ENCODE peak calls at places on chromosomes 3 and 15, in eight cellular contexts. One of them, this sample, is unnamed.
A peak's percentile ranks its signal among the peaks of the same experiment; 100 is the strongest.

GRCh38 chr3:51510996-51511395 is 11.2 kb upstream of the DCAF1 start:
- DNase-seq in C1 segment of cervical spinal cord: no peak
- DNase-seq in fibroblast of the aortic adventitia: no peak
- DNase-seq in iPS-NIHi11: no peak
- DNase-seq in mammary epithelial cell: no peak
- DNase-seq in AG20443: no peak
- DNase-seq in fibroblast of lung: no peak
- DNase-seq in HFF-Myc: no peak
- DNase-seq in this sample: no peak

GRCh38 chr3:45981321-45982038 is 14.1 kb downstream of the FYCO1 start:
- DNase-seq in C1 segment of cervical spinal cord: no peak
- DNase-seq in fibroblast of the aortic adventitia: peak; percentile 63
- DNase-seq in iPS-NIHi11: no peak
- DNase-seq in mammary epithelial cell: no peak
- DNase-seq in AG20443: no peak
- DNase-seq in fibroblast of lung: peak; percentile 25
- DNase-seq in HFF-Myc: no peak
- DNase-seq in this sample: no peak

GRCh38 chr3:65855370-65856100 is 183.2 kb downstream of the MAGI1 start:
- DNase-seq in C1 segment of cervical spinal cord: no peak
- DNase-seq in fibroblast of the aortic adventitia: peak; percentile 37
- DNase-seq in iPS-NIHi11: no peak
- DNase-seq in mammary epithelial cell: no peak
- DNase-seq in AG20443: peak; percentile 79
- DNase-seq in fibroblast of lung: peak; percentile 34
- DNase-seq in HFF-Myc: no peak
- DNase-seq in this sample: no peak

GRCh38 chr3:170132335-170132734 is 49.2 kb downstream of the PHC3 start:
- DNase-seq in C1 segment of cervical spinal cord: no peak
- DNase-seq in fibroblast of the aortic adventitia: no peak
- DNase-seq in iPS-NIHi11: no peak
- DNase-seq in mammary epithelial cell: no peak
- DNase-seq in AG20443: no peak
- DNase-seq in fibroblast of lung: peak; percentile 42
- DNase-seq in HFF-Myc: no peak
- DNase-seq in this sample: no peak

GRCh38 chr3:188832961-188833615 is 338.7 kb upstream of the TPRG1 start:
- DNase-seq in C1 segment of cervical spinal cord: no peak
- DNase-seq in fibroblast of the aortic adventitia: peak; percentile 3
- DNase-seq in iPS-NIHi11: no peak
- DNase-seq in mammary epithelial cell: peak; percentile 84
- DNase-seq in AG20443: no peak
- DNase-seq in fibroblast of lung: peak; percentile 33
- DNase-seq in HFF-Myc: no peak
- DNase-seq in this sample: no peak

GRCh38 chr3:25574172-25574765 is 90.4 kb downstream of the TOP2B start:
- DNase-seq in C1 segment of cervical spinal cord: no peak
- DNase-seq in fibroblast of the aortic adventitia: no peak
- DNase-seq in iPS-NIHi11: no peak
- DNase-seq in mammary epithelial cell: no peak
- DNase-seq in AG20443: no peak
- DNase-seq in fibroblast of lung: no peak
- DNase-seq in HFF-Myc: no peak
- DNase-seq in this sample: no peak

GRCh38 chr15:66730168-66731014 is 28.4 kb downstream of the SMAD6 start:
- DNase-seq in C1 segment of cervical spinal cord: peak; percentile 13
- DNase-seq in fibroblast of the aortic adventitia: peak; percentile 55
- DNase-seq in iPS-NIHi11: no peak
- DNase-seq in mammary epithelial cell: peak; percentile 21
- DNase-seq in AG20443: peak; percentile 72
- DNase-seq in fibroblast of lung: no peak
- DNase-seq in HFF-Myc: no peak
- DNase-seq in this sample: no peak

GRCh38 chr3:172622916-172623700 is 87.8 kb downstream of the NCEH1 start:
- DNase-seq in C1 segment of cervical spinal cord: no peak
- DNase-seq in fibroblast of the aortic adventitia: peak; percentile 77
- DNase-seq in iPS-NIHi11: peak; percentile 38
- DNase-seq in mammary epithelial cell: peak; percentile 66
- DNase-seq in AG20443: peak; percentile 38
- DNase-seq in fibroblast of lung: peak; percentile 58
- DNase-seq in HFF-Myc: no peak
- DNase-seq in this sample: no peak

GRCh38 chr3:172591876-172592771 is 68.9 kb upstream of the TNFSF10 start:
- DNase-seq in C1 segment of cervical spinal cord: peak; percentile 33
- DNase-seq in fibroblast of the aortic adventitia: no peak
- DNase-seq in iPS-NIHi11: no peak
- DNase-seq in mammary epithelial cell: no peak
- DNase-seq in AG20443: no peak
- DNase-seq in fibroblast of lung: no peak
- DNase-seq in HFF-Myc: no peak
- DNase-seq in this sample: no peak

GRCh38 chr3:9649791-9650521 is 651 bp downstream of the MTMR14 start:
- DNase-seq in C1 segment of cervical spinal cord: no peak
- DNase-seq in fibroblast of the aortic adventitia: no peak
- DNase-seq in iPS-NIHi11: no peak
- DNase-seq in mammary epithelial cell: no peak
- DNase-seq in AG20443: no peak
- DNase-seq in fibroblast of lung: no peak
- DNase-seq in HFF-Myc: no peak
- DNase-seq in this sample: no peak

GRCh38 chr3:175743733-175744400 is 884.7 kb downstream of the NAALADL2 start:
- DNase-seq in C1 segment of cervical spinal cord: no peak
- DNase-seq in fibroblast of the aortic adventitia: peak; percentile 48
- DNase-seq in iPS-NIHi11: no peak
- DNase-seq in mammary epithelial cell: peak; percentile 78
- DNase-seq in AG20443: peak; percentile 27
- DNase-seq in fibroblast of lung: peak; percentile 28
- DNase-seq in HFF-Myc: peak; percentile 17
- DNase-seq in this sample: no peak

GRCh38 chr15:25715536-25716413 is 147.4 kb downstream of the ATP10A start:
- DNase-seq in C1 segment of cervical spinal cord: no peak
- DNase-seq in fibroblast of the aortic adventitia: no peak
- DNase-seq in iPS-NIHi11: no peak
- DNase-seq in mammary epithelial cell: no peak
- DNase-seq in AG20443: no peak
- DNase-seq in fibroblast of lung: no peak
- DNase-seq in HFF-Myc: no peak
- DNase-seq in this sample: no peak

GRCh38 chr3:152834354-152835310 is at the start of gene P2RY1:
- DNase-seq in C1 segment of cervical spinal cord: peak; percentile 56
- DNase-seq in fibroblast of the aortic adventitia: peak; percentile 35
- DNase-seq in iPS-NIHi11: peak; percentile 90
- DNase-seq in mammary epithelial cell: peak; percentile 71
- DNase-seq in AG20443: peak; percentile 61
- DNase-seq in fibroblast of lung: peak; percentile 60
- DNase-seq in HFF-Myc: no peak
- DNase-seq in this sample: peak; percentile 75

GRCh38 chr3:5197470-5198312 is 10.2 kb downstream of the EDEM1 start:
- DNase-seq in C1 segment of cervical spinal cord: no peak
- DNase-seq in fibroblast of the aortic adventitia: peak; percentile 88
- DNase-seq in iPS-NIHi11: no peak
- DNase-seq in mammary epithelial cell: peak; percentile 70
- DNase-seq in AG20443: no peak
- DNase-seq in fibroblast of lung: peak; percentile 86
- DNase-seq in HFF-Myc: no peak
- DNase-seq in this sample: no peak

GRCh38 chr3:157493627-157494550 is 9.3 kb downstream of the VEPH1 start:
- DNase-seq in C1 segment of cervical spinal cord: no peak
- DNase-seq in fibroblast of the aortic adventitia: peak; percentile 91
- DNase-seq in iPS-NIHi11: no peak
- DNase-seq in mammary epithelial cell: peak; percentile 30
- DNase-seq in AG20443: peak; percentile 47
- DNase-seq in fibroblast of lung: peak; percentile 85
- DNase-seq in HFF-Myc: peak; percentile 47
- DNase-seq in this sample: peak; percentile 16

GRCh38 chr3:175020101-175020500 is 161.0 kb downstream of the NAALADL2 start:
- DNase-seq in C1 segment of cervical spinal cord: no peak
- DNase-seq in fibroblast of the aortic adventitia: peak; percentile 7
- DNase-seq in iPS-NIHi11: no peak
- DNase-seq in mammary epithelial cell: no peak
- DNase-seq in AG20443: peak; percentile 8
- DNase-seq in fibroblast of lung: no peak
- DNase-seq in HFF-Myc: no peak
- DNase-seq in this sample: no peak

GRCh38 chr15:50884583-50884982 is 23.9 kb upstream of the AP4E1 start:
- DNase-seq in C1 segment of cervical spinal cord: no peak
- DNase-seq in fibroblast of the aortic adventitia: peak; percentile 75
- DNase-seq in iPS-NIHi11: no peak
- DNase-seq in mammary epithelial cell: peak; percentile 83
- DNase-seq in AG20443: peak; percentile 17
- DNase-seq in fibroblast of lung: no peak
- DNase-seq in HFF-Myc: no peak
- DNase-seq in this sample: no peak

GRCh38 chr3:144590854-144591253 is 619.2 kb downstream of the DIPK2A start:
- DNase-seq in C1 segment of cervical spinal cord: no peak
- DNase-seq in fibroblast of the aortic adventitia: peak; percentile 84
- DNase-seq in iPS-NIHi11: no peak
- DNase-seq in mammary epithelial cell: no peak
- DNase-seq in AG20443: peak; percentile 35
- DNase-seq in fibroblast of lung: peak; percentile 92
- DNase-seq in HFF-Myc: peak; percentile 45
- DNase-seq in this sample: no peak

This sample was measured in NT2/D1.